ENCODE peak calls at places on chromosomes 4 and X, in four cellular contexts. F is HepG2, J is HCT116, S is SK-N-SH. U is an unnamed sample.

GRCh38 chrX:149286940-149287349 is 218.2 kb downstream of the IDS start:
- DNase-seq in F (peak; percentile 11), J (peak; percentile 12), S (peak; percentile 33), U (peak; percentile 47)

GRCh38 chr4:187469627-187470026 is 525.9 kb upstream of the ZFP42 start:
- DNase-seq in F (no peak), J (no peak), S (no peak), U (no peak)

GRCh38 chr4:80989921-80990544 is 40.5 kb upstream of the BMP3 start:
- DNase-seq in F (peak; percentile 40), J (peak; percentile 50), S (peak; percentile 5), U (peak; percentile 3)

GRCh38 chr4:25454491-25454890 is 77.4 kb downstream of the ANAPC4 start:
- DNase-seq in F (no peak), J (no peak), S (no peak), U (no peak)

GRCh38 chr4:48262926-48263325 is 6.7 kb downstream of the TEC start:
- DNase-seq in F (no peak), J (no peak), S (no peak), U (no peak)

GRCh38 chr4:10587697-10588096 is 96.9 kb downstream of the CLNK start:
- DNase-seq in F (no peak), J (no peak), S (no peak), U (no peak)

GRCh38 chrX:46582964-46583363 is 9.4 kb downstream of the CHST7 start:
- DNase-seq in F (no peak), J (no peak), S (no peak), U (no peak)

GRCh38 chr4:39255266-39255665 is 72.9 kb downstream of the WDR19 start:
- DNase-seq in F (peak; percentile 7), J (no peak), S (no peak), U (no peak)

GRCh38 chrX:1321689-1322088 is 14.9 kb upstream of the IL3RA start:
- DNase-seq in F (no peak), J (no peak), S (no peak), U (no peak)

GRCh38 chr4:166017804-166018203 is 144.8 kb downstream of the TLL1 start:
- DNase-seq in F (no peak), J (no peak), S (no peak), U (no peak)

GRCh38 chr4:111048316-111048715 is 425.4 kb upstream of the PITX2 start:
- DNase-seq in F (no peak), J (no peak), S (no peak), U (no peak)

GRCh38 chrX:37468111-37468739 is 103.2 kb upstream of the LANCL3 start:
- DNase-seq in F (no peak), J (no peak), S (no peak), U (no peak)

GRCh38 chr4:186623546-186623945 is 68.2 kb upstream of the MTNR1A start:
- DNase-seq in F (no peak), J (no peak), S (no peak), U (no peak)

GRCh38 chr4:6620296-6620695 is 20.2 kb upstream of the MRFAP1 start:
- DNase-seq in F (no peak), J (no peak), S (no peak), U (no peak)

GRCh38 chr4:6619466-6620255 is 20.8 kb upstream of the MRFAP1 start:
- DNase-seq in F (no peak), J (no peak), S (peak; percentile 11), U (no peak)

GRCh38 chr4:6617246-6617645 is 23.2 kb upstream of the MRFAP1 start:
- DNase-seq in F (no peak), J (no peak), S (no peak), U (no peak)

GRCh38 chr4:6618386-6619115 is 21.9 kb upstream of the MRFAP1 start:
- DNase-seq in F (no peak), J (no peak), S (no peak), U (no peak)

DNA sequence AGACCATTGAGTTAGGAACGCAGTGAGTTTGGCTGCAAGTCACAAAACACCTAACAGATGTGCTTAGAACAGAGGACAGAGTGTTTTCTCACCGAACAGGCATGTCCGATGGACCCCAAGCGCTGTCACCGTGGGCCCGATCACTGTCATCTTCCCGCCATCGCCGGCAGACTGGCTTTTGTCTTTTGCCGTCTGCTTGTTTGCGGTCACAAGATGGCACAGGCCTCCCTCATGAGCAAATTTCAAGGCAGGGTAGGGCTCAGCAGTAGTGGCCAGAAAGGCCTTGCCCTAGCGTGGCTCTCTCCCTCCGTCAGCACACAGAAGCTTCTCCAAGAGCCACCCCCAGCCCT is 21.4 kb upstream of the MRFAP1 start:
- DNase-seq in F (no peak), J (no peak), S (no peak), U (no peak)
- TF ChIP-seq JUND in F (no peak), J (no peak), S (no peak), U (no peak)

DNA sequence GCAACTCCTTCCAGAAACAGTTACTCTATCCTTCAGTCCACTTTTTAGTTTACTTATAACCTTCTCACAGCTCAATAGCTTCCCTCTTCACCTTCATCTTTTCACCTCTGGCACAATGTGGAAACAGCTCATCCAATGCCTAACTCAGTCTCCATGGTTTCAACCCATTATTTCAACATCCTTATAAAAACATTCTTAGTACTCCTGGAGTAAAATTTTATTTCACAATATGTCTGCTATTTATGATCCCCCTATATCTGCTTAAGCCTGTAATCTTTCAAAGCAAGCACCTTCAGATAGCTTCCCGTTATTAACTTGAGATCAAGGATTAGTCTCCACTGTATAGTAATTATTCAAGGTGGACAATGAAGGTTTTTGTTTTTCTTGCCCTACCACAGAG is 156.3 kb downstream of the GASK1B start:
- DNase-seq in F (no peak), J (no peak), S (no peak), U (no peak)
- TF ChIP-seq JUND in F (no peak), J (no peak), S (no peak), U (no peak)

DNA sequence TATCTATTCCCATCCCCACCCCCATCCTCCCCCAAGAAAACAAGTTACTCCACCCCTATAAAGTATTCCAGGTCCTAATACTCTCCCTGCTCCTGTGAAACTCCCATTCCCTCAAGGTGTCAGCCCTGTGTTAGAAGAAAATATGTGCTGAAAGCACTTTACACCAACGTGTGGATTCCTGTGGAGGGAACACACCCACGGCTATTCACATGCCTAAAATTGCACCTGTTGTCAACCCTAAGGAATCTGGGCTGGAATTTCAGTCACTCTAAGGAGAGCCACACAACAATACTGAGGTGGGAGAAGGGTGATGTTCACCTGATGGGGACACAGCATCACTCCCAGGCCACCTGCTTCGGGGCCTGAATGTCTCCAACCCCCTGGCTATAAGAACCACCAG is 16.0 kb downstream of the SCD5 start:
- DNase-seq in F (no peak), J (no peak), S (no peak), U (peak; percentile 20)
- TF ChIP-seq JUND in F (no peak), J (no peak), S (no peak), U (no peak)

DNA sequence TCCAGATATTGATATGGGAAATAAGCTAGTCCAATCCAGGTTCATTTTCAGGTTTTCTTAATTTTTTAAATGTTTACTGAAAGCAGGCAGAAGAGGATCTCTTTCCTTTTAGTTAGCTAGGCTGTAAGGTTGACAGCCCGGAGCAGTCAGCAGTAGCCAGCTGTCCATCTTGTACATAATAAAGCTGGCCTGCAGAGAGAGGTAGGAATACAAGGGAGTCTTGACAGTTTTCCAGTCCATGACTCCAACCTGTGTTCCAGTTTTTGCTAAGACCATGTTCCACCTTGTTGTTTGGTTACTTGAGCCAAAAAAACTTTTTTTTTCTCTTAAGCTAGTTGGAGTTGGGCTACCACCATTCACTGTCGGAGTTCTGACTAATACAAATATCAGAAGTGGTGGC is 402.7 kb upstream of the TEX13C start:
- DNase-seq in F (no peak), J (no peak), S (no peak), U (no peak)
- TF ChIP-seq JUND in F (no peak), J (no peak), S (no peak), U (no peak)

GRCh38 chrX:53685711-53686110 is 808 bp downstream of the HUWE1 start:
- DNase-seq in F (no peak), J (no peak), S (no peak), U (no peak)
- TF ChIP-seq JUND in F (no peak), J (no peak), S (no peak), U (no peak)

GRCh38 chr4:55757356-55758024 is 62.1 kb upstream of the EXOC1L start:
- DNase-seq in F (no peak), J (no peak), S (no peak), U (no peak)

GRCh38 chr4:55758570-55758969 is 61.0 kb upstream of the EXOC1L start:
- DNase-seq in F (no peak), J (no peak), S (no peak), U (no peak)

GRCh38 chr4:55765070-55765469 is 54.5 kb upstream of the EXOC1L start:
- DNase-seq in F (no peak), J (no peak), S (no peak), U (no peak)

GRCh38 chr4:55758081-55758480 is 61.5 kb upstream of the EXOC1L start:
- DNase-seq in F (no peak), J (no peak), S (no peak), U (no peak)

DNA sequence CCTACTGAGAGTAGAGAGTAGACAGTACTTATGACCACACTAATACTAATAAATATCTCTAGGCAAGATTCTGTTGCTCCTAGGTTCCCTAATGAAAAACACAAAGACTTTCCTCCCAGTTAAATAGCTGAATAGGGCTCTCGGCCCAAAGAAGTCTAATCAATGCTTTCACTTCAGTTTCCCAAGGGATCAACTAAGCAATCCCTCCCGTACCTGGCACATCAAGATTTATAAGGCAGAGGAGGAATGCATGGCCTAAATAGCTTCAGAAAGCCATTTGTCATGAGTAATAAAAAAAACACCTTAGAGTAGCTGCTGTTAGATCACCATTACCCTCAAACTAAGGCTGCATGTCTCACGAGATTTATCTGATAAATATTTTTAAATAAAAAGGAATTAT is 56.8 kb upstream of the EXOC1L start:
- DNase-seq in F (no peak), J (no peak), S (no peak), U (no peak)
- TF ChIP-seq JUND in F (no peak), J (no peak), S (no peak), U (no peak)

DNA sequence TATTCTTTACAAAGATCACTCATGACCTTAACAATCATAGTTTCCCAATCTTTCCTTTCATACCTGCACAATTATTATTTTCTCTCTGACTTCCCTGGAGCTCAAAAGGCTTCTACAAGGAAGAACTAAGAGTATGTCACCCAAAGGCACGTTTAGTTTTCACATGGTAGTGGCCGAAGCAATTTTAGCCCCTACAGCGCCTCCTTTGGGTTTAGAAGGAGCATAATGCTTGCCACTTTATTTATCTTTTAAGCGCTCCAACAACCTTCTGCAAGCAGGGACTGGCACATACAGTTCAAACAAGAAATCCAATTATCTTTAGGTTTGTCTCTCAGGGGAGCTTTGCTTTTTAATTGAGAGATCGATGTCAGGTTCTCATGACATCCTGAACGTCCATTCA is 42.0 kb upstream of the IGSF1 start:
- DNase-seq in F (no peak), J (no peak), S (no peak), U (no peak)
- TF ChIP-seq JUND in F (no peak), J (no peak), S (no peak), U (no peak)

GRCh38 chr4:3244747-3245146 is 4.2 kb upstream of the MSANTD1 start:
- DNase-seq in F (no peak), J (no peak), S (no peak), U (no peak)

GRCh38 chr4:3244002-3244401 is 5.0 kb upstream of the MSANTD1 start:
- DNase-seq in F (no peak), J (no peak), S (no peak), U (no peak)

GRCh38 chr4:3240936-3241522 is 7.9 kb upstream of the MSANTD1 start:
- DNase-seq in F (no peak), J (no peak), S (no peak), U (no peak)

GRCh38 chr4:3241905-3242304 is 7.1 kb upstream of the MSANTD1 start:
- DNase-seq in F (no peak), J (no peak), S (no peak), U (no peak)

GRCh38 chr4:3243066-3243775 is 5.7 kb upstream of the MSANTD1 start:
- DNase-seq in F (no peak), J (no peak), S (no peak), U (no peak)
- TF ChIP-seq JUND in F (no peak), J (no peak), S (no peak), U (no peak)